ENCODE peak calls at places on chromosomes 6 and 20, in four cellular contexts. One of them, this sample, is unnamed.
A peak's percentile ranks its signal among the peaks of the same experiment; 100 is the strongest.

GRCh38 chr6:42449917-42450313 is 1.8 kb downstream of the TRERF1 start:
- DNase-seq in GM12865: no peak
- DNase-seq in hepatocyte: no peak
- DNase-seq in dorsolateral prefrontal cortex: no peak
- DNase-seq in this sample: no peak

GRCh38 chr20:32893878-32894483 is 35.3 kb downstream of the EFCAB8 start:
- DNase-seq in GM12865: peak; percentile 25
- DNase-seq in hepatocyte: no peak
- DNase-seq in dorsolateral prefrontal cortex: no peak
- DNase-seq in this sample: peak; percentile 57

GRCh38 chr6:39980839-39981580 is 46.7 kb upstream of the MOCS1 start:
- DNase-seq in GM12865: peak; percentile 27
- DNase-seq in hepatocyte: peak; percentile 82
- DNase-seq in dorsolateral prefrontal cortex: no peak
- DNase-seq in this sample: no peak

GRCh38 chr20:44137210-44137781 is 49.7 kb downstream of the JPH2 start:
- DNase-seq in GM12865: no peak
- DNase-seq in hepatocyte: peak; percentile 79
- DNase-seq in dorsolateral prefrontal cortex: no peak
- DNase-seq in this sample: peak; percentile 98

GRCh38 chr20:44401052-44401769 is 45.7 kb downstream of the HNF4A start:
- DNase-seq in GM12865: no peak
- DNase-seq in hepatocyte: peak; percentile 70
- DNase-seq in dorsolateral prefrontal cortex: no peak
- DNase-seq in this sample: peak; percentile 89

GRCh38 chr6:79250107-79250514 is 15.6 kb upstream of the HMGN3 start:
- DNase-seq in GM12865: peak; percentile 48
- DNase-seq in hepatocyte: no peak
- DNase-seq in dorsolateral prefrontal cortex: no peak
- DNase-seq in this sample: no peak

GRCh38 chr6:164018127-164018526 is 603.6 kb downstream of the QKI start:
- DNase-seq in GM12865: no peak
- DNase-seq in hepatocyte: no peak
- DNase-seq in dorsolateral prefrontal cortex: no peak
- DNase-seq in this sample: no peak

GRCh38 chr6:27295301-27296079 is 16.6 kb downstream of the POM121L2 start:
- DNase-seq in GM12865: peak; percentile 74
- DNase-seq in hepatocyte: peak; percentile 74
- DNase-seq in dorsolateral prefrontal cortex: no peak
- DNase-seq in this sample: peak; percentile 59

GRCh38 chr20:46708172-46708860 is 1.1 kb upstream of the SLC2A10 start:
- DNase-seq in GM12865: no peak
- DNase-seq in hepatocyte: peak; percentile 70
- DNase-seq in dorsolateral prefrontal cortex: no peak
- DNase-seq in this sample: no peak

GRCh38 chr6:107386340-107386739 is 73.0 kb downstream of the PDSS2 start:
- DNase-seq in GM12865: no peak
- DNase-seq in hepatocyte: no peak
- DNase-seq in dorsolateral prefrontal cortex: no peak
- DNase-seq in this sample: no peak

GRCh38 chr20:46945465-46945864 is 50.8 kb downstream of the EYA2 start:
- DNase-seq in GM12865: no peak
- DNase-seq in hepatocyte: no peak
- DNase-seq in dorsolateral prefrontal cortex: no peak
- DNase-seq in this sample: no peak

GRCh38 chr6:156191895-156192294 is 585.3 kb upstream of the ARID1B start:
- DNase-seq in GM12865: peak; percentile 16
- DNase-seq in hepatocyte: no peak
- DNase-seq in dorsolateral prefrontal cortex: no peak
- DNase-seq in this sample: no peak

GRCh38 chr6:54892831-54893230 is 46.3 kb downstream of the FAM83B start:
- DNase-seq in GM12865: no peak
- DNase-seq in hepatocyte: no peak
- DNase-seq in dorsolateral prefrontal cortex: no peak
- DNase-seq in this sample: no peak

GRCh38 chr6:112204350-112204706 is 50.0 kb downstream of the LAMA4 start:
- DNase-seq in GM12865: peak; percentile 1
- DNase-seq in hepatocyte: no peak
- DNase-seq in dorsolateral prefrontal cortex: no peak
- DNase-seq in this sample: no peak

GRCh38 chr20:45044084-45044573 is 56.8 kb downstream of the KCNS1 start:
- DNase-seq in GM12865: peak; percentile 77
- DNase-seq in hepatocyte: peak; percentile 86
- DNase-seq in dorsolateral prefrontal cortex: no peak
- DNase-seq in this sample: peak; percentile 80

GRCh38 chr6:105952326-105952725 is 133.8 kb upstream of the PRDM1 start:
- DNase-seq in GM12865: no peak
- DNase-seq in hepatocyte: no peak
- DNase-seq in dorsolateral prefrontal cortex: no peak
- DNase-seq in this sample: no peak

GRCh38 chr6:33693186-33694158 is 18.0 kb downstream of the UQCC2 start:
- DNase-seq in GM12865: no peak
- DNase-seq in hepatocyte: no peak
- DNase-seq in dorsolateral prefrontal cortex: no peak
- DNase-seq in this sample: no peak

GRCh38 chr20:1718604-1719384 is 61.2 kb upstream of the SIRPG start:
- DNase-seq in GM12865: no peak
- DNase-seq in hepatocyte: no peak
- DNase-seq in dorsolateral prefrontal cortex: peak; percentile 78
- DNase-seq in this sample: no peak

GRCh38 chr6:32962427-32962826 is 6.0 kb upstream of the BRD2 start:
- DNase-seq in GM12865: no peak
- DNase-seq in hepatocyte: no peak
- DNase-seq in dorsolateral prefrontal cortex: no peak
- DNase-seq in this sample: no peak

GRCh38 chr6:128415387-128415786 is 105.0 kb downstream of the PTPRK start:
- DNase-seq in GM12865: no peak
- DNase-seq in hepatocyte: no peak
- DNase-seq in dorsolateral prefrontal cortex: no peak
- DNase-seq in this sample: no peak

GRCh38 chr6:129519750-129520149 is 190.2 kb downstream of the ARHGAP18 start:
- DNase-seq in GM12865: no peak
- DNase-seq in hepatocyte: no peak
- DNase-seq in dorsolateral prefrontal cortex: no peak
- DNase-seq in this sample: no peak
- H3K4me3 ChIP-seq in GM12865: no peak overlapping the region
- H3K4me3 ChIP-seq in hepatocyte: no peak overlapping the region
- H3K4me3 ChIP-seq in dorsolateral prefrontal cortex: no peak overlapping the region
- H3K4me3 ChIP-seq in this sample: no peak overlapping the region

DNA sequence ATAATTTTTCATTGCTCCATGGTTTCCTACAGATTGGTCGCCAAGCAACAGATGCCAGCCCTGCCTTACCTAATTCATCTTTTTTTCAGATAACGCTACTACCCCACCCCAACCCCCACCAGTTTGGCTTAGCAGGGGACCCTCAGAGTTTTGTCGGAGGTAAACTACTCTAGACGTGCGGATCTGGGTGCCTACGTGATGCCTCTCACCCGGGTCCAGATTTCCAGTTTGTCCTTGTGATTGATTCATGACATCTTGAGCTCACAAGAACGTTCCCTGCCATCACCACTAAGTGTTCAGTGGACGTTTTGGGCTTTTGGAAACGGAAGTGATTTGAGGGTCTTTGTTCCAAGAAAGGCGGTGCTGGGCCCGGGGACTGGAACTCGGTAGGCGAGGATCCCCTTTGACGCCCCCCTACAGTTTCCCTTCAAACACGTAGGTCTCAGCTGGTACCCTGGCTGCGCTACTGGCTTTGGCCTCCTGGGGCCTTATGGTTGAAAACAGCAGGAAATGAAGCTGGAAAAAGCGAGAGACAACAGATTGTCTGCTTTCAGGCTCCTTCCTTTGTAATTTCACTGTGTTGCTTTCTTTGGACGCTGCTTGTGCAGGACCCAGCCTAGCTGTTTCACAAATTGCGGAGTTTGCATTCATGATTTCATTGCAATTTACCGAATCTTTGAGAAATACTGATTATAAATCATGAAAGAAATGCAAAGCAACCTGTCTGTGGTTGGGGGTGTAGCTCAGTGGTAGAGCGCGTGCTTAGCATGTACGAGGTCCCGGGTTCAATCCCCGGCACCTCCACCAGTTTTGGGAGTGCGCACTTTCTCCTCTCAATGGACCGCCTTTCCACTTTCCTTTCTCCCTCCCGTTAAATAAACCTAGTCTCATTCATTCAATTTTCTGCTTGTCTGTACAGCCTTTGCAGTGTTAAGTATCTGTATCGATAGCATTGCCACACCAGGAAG is 81.0 kb downstream of the GPX5 start:
- DNase-seq in GM12865: peak; percentile 75
- DNase-seq in hepatocyte: peak; percentile 83
- DNase-seq in dorsolateral prefrontal cortex: peak; percentile 56
- DNase-seq in this sample: peak; percentile 77
- H3K4me3 ChIP-seq in GM12865: peak overlapping the region; percentile 37
- H3K4me3 ChIP-seq in hepatocyte: peak overlapping the region; percentile 54
- H3K4me3 ChIP-seq in dorsolateral prefrontal cortex: peak overlapping the region; percentile 33
- H3K4me3 ChIP-seq in this sample: peak overlapping the region; percentile 36

GRCh38 chr6:45326698-45327417 is 1.3 kb upstream of the RUNX2 start:
- DNase-seq in GM12865: no peak
- DNase-seq in hepatocyte: no peak
- DNase-seq in dorsolateral prefrontal cortex: no peak
- DNase-seq in this sample: no peak

GRCh38 chr6:45327956-45328522 is at the start of gene RUNX2:
- DNase-seq in GM12865: no peak
- DNase-seq in hepatocyte: peak; percentile 8
- DNase-seq in dorsolateral prefrontal cortex: no peak
- DNase-seq in this sample: no peak

GRCh38 chr6:45323656-45324224 is 4.4 kb upstream of the RUNX2 start:
- DNase-seq in GM12865: no peak
- DNase-seq in hepatocyte: no peak
- DNase-seq in dorsolateral prefrontal cortex: no peak
- DNase-seq in this sample: no peak

DNA sequence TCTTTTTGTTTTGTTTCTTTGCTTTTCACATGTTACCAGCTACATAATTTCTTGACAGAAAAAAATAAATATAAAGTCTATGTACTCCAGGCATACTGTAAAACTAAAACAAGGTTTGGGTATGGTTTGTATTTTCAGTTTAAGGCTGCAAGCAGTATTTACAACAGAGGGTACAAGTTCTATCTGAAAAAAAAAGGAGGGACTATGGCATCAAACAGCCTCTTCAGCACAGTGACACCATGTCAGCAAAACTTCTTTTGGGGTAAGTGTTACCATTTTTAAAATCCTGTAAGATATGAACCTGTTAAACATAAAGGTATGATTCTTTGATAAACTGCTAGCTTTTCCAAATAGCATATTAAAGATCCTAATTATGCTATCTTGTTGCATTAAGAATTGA is 393 bp downstream of the RUNX2 start:
- DNase-seq in GM12865: no peak
- DNase-seq in hepatocyte: no peak
- DNase-seq in dorsolateral prefrontal cortex: no peak
- DNase-seq in this sample: no peak
- H3K4me3 ChIP-seq in GM12865: no peak overlapping the region
- H3K4me3 ChIP-seq in hepatocyte: no peak overlapping the region
- H3K4me3 ChIP-seq in dorsolateral prefrontal cortex: no peak overlapping the region
- H3K4me3 ChIP-seq in this sample: no peak overlapping the region

GRCh38 chr6:159254186-159254585 is 85.0 kb downstream of the FNDC1 start:
- DNase-seq in GM12865: no peak
- DNase-seq in hepatocyte: no peak
- DNase-seq in dorsolateral prefrontal cortex: no peak
- DNase-seq in this sample: no peak

GRCh38 chr6:159256128-159256527 is 86.9 kb downstream of the FNDC1 start:
- DNase-seq in GM12865: no peak
- DNase-seq in hepatocyte: no peak
- DNase-seq in dorsolateral prefrontal cortex: no peak
- DNase-seq in this sample: no peak

GRCh38 chr6:159250633-159251032 is 81.4 kb downstream of the FNDC1 start:
- DNase-seq in GM12865: no peak
- DNase-seq in hepatocyte: no peak
- DNase-seq in dorsolateral prefrontal cortex: no peak
- DNase-seq in this sample: no peak

GRCh38 chr6:159255434-159255951 is 86.3 kb downstream of the FNDC1 start:
- DNase-seq in GM12865: no peak
- DNase-seq in hepatocyte: no peak
- DNase-seq in dorsolateral prefrontal cortex: no peak
- DNase-seq in this sample: no peak

GRCh38 chr6:159252955-159253508 is 83.8 kb downstream of the FNDC1 start:
- DNase-seq in GM12865: peak; percentile 54
- DNase-seq in hepatocyte: peak; percentile 48
- DNase-seq in dorsolateral prefrontal cortex: no peak
- DNase-seq in this sample: no peak
- H3K4me3 ChIP-seq in GM12865: no peak overlapping the region
- H3K4me3 ChIP-seq in hepatocyte: no peak overlapping the region
- H3K4me3 ChIP-seq in dorsolateral prefrontal cortex: no peak overlapping the region
- H3K4me3 ChIP-seq in this sample: no peak overlapping the region

GRCh38 chr20:62644044-62644795 is 1.9 kb downstream of the SLCO4A1 start:
- DNase-seq in GM12865: no peak
- DNase-seq in hepatocyte: no peak
- DNase-seq in dorsolateral prefrontal cortex: no peak
- DNase-seq in this sample: no peak

GRCh38 chr20:62643521-62644043 is 1.3 kb downstream of the SLCO4A1 start:
- DNase-seq in GM12865: no peak
- DNase-seq in hepatocyte: no peak
- DNase-seq in dorsolateral prefrontal cortex: peak; percentile 72
- DNase-seq in this sample: no peak

GRCh38 chr20:62640870-62641748 is 1.2 kb upstream of the SLCO4A1 start:
- DNase-seq in GM12865: no peak
- DNase-seq in hepatocyte: no peak
- DNase-seq in dorsolateral prefrontal cortex: no peak
- DNase-seq in this sample: no peak

GRCh38 chr20:62641749-62642665 is at the start of gene SLCO4A1:
- DNase-seq in GM12865: peak; percentile 89
- DNase-seq in hepatocyte: peak; percentile 75
- DNase-seq in dorsolateral prefrontal cortex: peak; percentile 82
- DNase-seq in this sample: peak; percentile 96

GRCh38 chr20:62642666-62643520 is 590 bp downstream of the SLCO4A1 start:
- DNase-seq in GM12865: peak; percentile 58
- DNase-seq in hepatocyte: no peak
- DNase-seq in dorsolateral prefrontal cortex: peak; percentile 74
- DNase-seq in this sample: peak; percentile 77
- H3K4me3 ChIP-seq in GM12865: peak overlapping the region; percentile 69
- H3K4me3 ChIP-seq in hepatocyte: peak overlapping the region; percentile 31
- H3K4me3 ChIP-seq in dorsolateral prefrontal cortex: peak overlapping the region; percentile 70
- H3K4me3 ChIP-seq in this sample: peak overlapping the region; percentile 81

GRCh38 chr20:58709013-58709702 is 16.6 kb downstream of the NPEPL1 start:
- DNase-seq in GM12865: no peak
- DNase-seq in hepatocyte: no peak
- DNase-seq in dorsolateral prefrontal cortex: no peak
- DNase-seq in this sample: no peak
- H3K4me3 ChIP-seq in GM12865: no peak overlapping the region
- H3K4me3 ChIP-seq in hepatocyte: no peak overlapping the region
- H3K4me3 ChIP-seq in dorsolateral prefrontal cortex: no peak overlapping the region
- H3K4me3 ChIP-seq in this sample: no peak overlapping the region

This sample was measured in Caco-2.